ENCODE peak calls at places on chromosomes 7 and 10, in six cellular contexts. B is HCEC 1CT, M is colonic mucosa, A is non-pigmented ciliary epithelial cell, C is GM12891, F is left lung. G is an unnamed sample.

GRCh38 chr10:98833550-98833949 is 386.8 kb upstream of the HPS1 start:
- DNase-seq in B (no peak), M (no peak), A (no peak), C (no peak), F (no peak), G (no peak)

GRCh38 chr7:140292438-140292837 is 105.9 kb downstream of the SLC37A3 start:
- DNase-seq in B (no peak), M (no peak), A (no peak), C (no peak), F (peak; percentile 67), G (no peak)

GRCh38 chr10:124231188-124232135 is 138.1 kb upstream of the CHST15 start:
- DNase-seq in B (no peak), M (no peak), A (no peak), C (no peak), F (no peak), G (peak; percentile 51)

GRCh38 chr10:74518076-74518475 is 308.3 kb upstream of the KAT6B start:
- DNase-seq in B (no peak), M (no peak), A (no peak), C (no peak), F (no peak), G (no peak)

GRCh38 chr7:537911-538634 is 18.4 kb upstream of the PDGFA start:
- DNase-seq in B (peak; percentile 93), M (peak; percentile 96), A (no peak), C (no peak), F (peak; percentile 92), G (no peak)

GRCh38 chr7:71466448-71467145 is 334.7 kb downstream of the GALNT17 start:
- DNase-seq in B (no peak), M (no peak), A (no peak), C (no peak), F (no peak), G (no peak)

GRCh38 chr10:124572751-124573150 is 111.1 kb downstream of the LHPP start:
- DNase-seq in B (no peak), M (no peak), A (no peak), C (no peak), F (no peak), G (no peak)

GRCh38 chr10:90179696-90180407 is 478.5 kb downstream of the KIF20B start:
- DNase-seq in B (peak; percentile 98), M (peak; percentile 20), A (peak; percentile 98), C (no peak), F (no peak), G (no peak)

GRCh38 chr7:108453320-108453719 is 2.9 kb downstream of the NRCAM start:
- DNase-seq in B (no peak), M (no peak), A (no peak), C (no peak), F (no peak), G (no peak)

GRCh38 chr10:113021268-113022028 is 71.4 kb downstream of the TCF7L2 start:
- DNase-seq in B (no peak), M (no peak), A (no peak), C (no peak), F (no peak), G (no peak)

GRCh38 chr10:113691381-113691780 is 11.7 kb downstream of the CASP7 start:
- DNase-seq in B (no peak), M (no peak), A (no peak), C (no peak), F (no peak), G (no peak)

GRCh38 chr7:86814980-86815379 is 171.3 kb downstream of the GRM3 start:
- DNase-seq in B (no peak), M (no peak), A (no peak), C (no peak), F (no peak), G (no peak)

G was measured in effector memory CD4-positive, alpha-beta T cell.